ENCODE peak calls at places on chromosomes 16 and 17, in ten cellular contexts. One of them, this sample, is unnamed. For H4K20me1, the result is how much of the 10 kb centered on the place peaks cover.

GRCh38 chr17:48051706-48052486 is 3.7 kb downstream of the NFE2L1 start:
- DNase-seq in neural progenitor cell: peak
- DNase-seq in keratinocyte: no peak
- DNase-seq in IMR-90: peak
- DNase-seq in OCI-LY7: no peak
- DNase-seq in PC-3: no peak
- DNase-seq in HepG2: peak
- DNase-seq in PC-9: peak
- DNase-seq in fibroblast of lung: peak
- DNase-seq in hepatocyte: peak
- DNase-seq in this sample: no peak

GRCh38 chr16:68936729-68937631 is 93.6 kb downstream of the TANGO6 start:
- DNase-seq in neural progenitor cell: no peak
- DNase-seq in keratinocyte: peak
- DNase-seq in IMR-90: peak
- DNase-seq in OCI-LY7: no peak
- DNase-seq in PC-3: no peak
- DNase-seq in HepG2: no peak
- DNase-seq in PC-9: no peak
- DNase-seq in fibroblast of lung: peak
- DNase-seq in hepatocyte: no peak
- DNase-seq in this sample: no peak

GRCh38 chr17:49003557-49004511 is 6.6 kb downstream of the IGF2BP1 start:
- DNase-seq in neural progenitor cell: peak
- DNase-seq in keratinocyte: no peak
- DNase-seq in IMR-90: peak
- DNase-seq in OCI-LY7: no peak
- DNase-seq in PC-3: no peak
- DNase-seq in HepG2: no peak
- DNase-seq in PC-9: no peak
- DNase-seq in fibroblast of lung: peak
- DNase-seq in hepatocyte: peak
- DNase-seq in this sample: no peak

GRCh38 chr17:74646231-74646630 is 22.7 kb upstream of the CD300E start:
- DNase-seq in neural progenitor cell: no peak
- DNase-seq in keratinocyte: no peak
- DNase-seq in IMR-90: no peak
- DNase-seq in OCI-LY7: peak
- DNase-seq in PC-3: peak
- DNase-seq in HepG2: peak
- DNase-seq in PC-9: no peak
- DNase-seq in fibroblast of lung: peak
- DNase-seq in hepatocyte: no peak
- DNase-seq in this sample: peak

GRCh38 chr17:78258323-78259229 is 27.1 kb downstream of the TMEM235 start:
- DNase-seq in neural progenitor cell: peak
- DNase-seq in keratinocyte: no peak
- DNase-seq in IMR-90: peak
- DNase-seq in OCI-LY7: peak
- DNase-seq in PC-3: no peak
- DNase-seq in HepG2: peak
- DNase-seq in PC-9: no peak
- DNase-seq in fibroblast of lung: peak
- DNase-seq in hepatocyte: peak
- DNase-seq in this sample: no peak

GRCh38 chr17:77875051-77875780 is 83.3 kb upstream of the TNRC6C start:
- DNase-seq in neural progenitor cell: no peak
- DNase-seq in keratinocyte: no peak
- DNase-seq in IMR-90: peak
- DNase-seq in OCI-LY7: no peak
- DNase-seq in PC-3: no peak
- DNase-seq in HepG2: no peak
- DNase-seq in PC-9: no peak
- DNase-seq in fibroblast of lung: peak
- DNase-seq in hepatocyte: no peak
- DNase-seq in this sample: no peak

GRCh38 chr16:74448990-74449389 is 27.7 kb upstream of the CLEC18B start:
- DNase-seq in neural progenitor cell: no peak
- DNase-seq in keratinocyte: peak
- DNase-seq in IMR-90: peak
- DNase-seq in OCI-LY7: no peak
- DNase-seq in PC-3: peak
- DNase-seq in HepG2: no peak
- DNase-seq in PC-9: peak
- DNase-seq in fibroblast of lung: peak
- DNase-seq in hepatocyte: peak
- DNase-seq in this sample: no peak

GRCh38 chr17:10803350-10803749 is 549 bp downstream of the TMEM238L start:
- DNase-seq in neural progenitor cell: no peak
- DNase-seq in keratinocyte: no peak
- DNase-seq in IMR-90: no peak
- DNase-seq in OCI-LY7: no peak
- DNase-seq in PC-3: no peak
- DNase-seq in HepG2: no peak
- DNase-seq in PC-9: no peak
- DNase-seq in fibroblast of lung: no peak
- DNase-seq in hepatocyte: no peak
- DNase-seq in this sample: no peak

GRCh38 chr16:88703486-88704309 is 2.5 kb downstream of the RNF166 start:
- DNase-seq in neural progenitor cell: no peak
- DNase-seq in keratinocyte: no peak
- DNase-seq in IMR-90: no peak
- DNase-seq in OCI-LY7: peak
- DNase-seq in PC-3: no peak
- DNase-seq in HepG2: no peak
- DNase-seq in PC-9: no peak
- DNase-seq in fibroblast of lung: peak
- DNase-seq in hepatocyte: no peak
- DNase-seq in this sample: no peak

GRCh38 chr17:41580651-41581365 is 5.9 kb downstream of the KRT14 start:
- DNase-seq in neural progenitor cell: no peak
- DNase-seq in keratinocyte: peak
- DNase-seq in IMR-90: no peak
- DNase-seq in OCI-LY7: no peak
- DNase-seq in PC-3: peak
- DNase-seq in HepG2: no peak
- DNase-seq in PC-9: peak
- DNase-seq in fibroblast of lung: no peak
- DNase-seq in hepatocyte: no peak
- DNase-seq in this sample: no peak

GRCh38 chr16:20676867-20677266 is 20.6 kb downstream of the ACSM1 start:
- DNase-seq in neural progenitor cell: no peak
- DNase-seq in keratinocyte: no peak
- DNase-seq in IMR-90: no peak
- DNase-seq in OCI-LY7: no peak
- DNase-seq in PC-3: no peak
- DNase-seq in HepG2: no peak
- DNase-seq in PC-9: no peak
- DNase-seq in fibroblast of lung: no peak
- DNase-seq in hepatocyte: no peak
- DNase-seq in this sample: peak

GRCh38 chr17:8955021-8955420 is 10.5 kb downstream of the PIK3R5 start:
- DNase-seq in neural progenitor cell: no peak
- DNase-seq in keratinocyte: no peak
- DNase-seq in IMR-90: no peak
- DNase-seq in OCI-LY7: no peak
- DNase-seq in PC-3: no peak
- DNase-seq in HepG2: no peak
- DNase-seq in PC-9: no peak
- DNase-seq in fibroblast of lung: no peak
- DNase-seq in hepatocyte: no peak
- DNase-seq in this sample: no peak

GRCh38 chr16:73298562-73298961 is 250.6 kb upstream of the ZFHX3 start:
- DNase-seq in neural progenitor cell: peak
- DNase-seq in keratinocyte: no peak
- DNase-seq in IMR-90: peak
- DNase-seq in OCI-LY7: no peak
- DNase-seq in PC-3: no peak
- DNase-seq in HepG2: peak
- DNase-seq in PC-9: no peak
- DNase-seq in fibroblast of lung: peak
- DNase-seq in hepatocyte: peak
- DNase-seq in this sample: no peak

GRCh38 chr16:23827245-23827543 is 8.6 kb upstream of the PRKCB start:
- DNase-seq in neural progenitor cell: no peak
- DNase-seq in keratinocyte: no peak
- DNase-seq in IMR-90: no peak
- DNase-seq in OCI-LY7: no peak
- DNase-seq in PC-3: no peak
- DNase-seq in HepG2: no peak
- DNase-seq in PC-9: no peak
- DNase-seq in fibroblast of lung: no peak
- DNase-seq in hepatocyte: no peak
- DNase-seq in this sample: no peak
- H3K27ac ChIP-seq in neural progenitor cell: no peak
- H3K27ac ChIP-seq in keratinocyte: no peak
- H3K27ac ChIP-seq in IMR-90: no peak
- H3K27ac ChIP-seq in OCI-LY7: no peak
- H3K27ac ChIP-seq in PC-3: no peak
- H3K27ac ChIP-seq in HepG2: no peak
- H3K27ac ChIP-seq in PC-9: no peak
- H3K27ac ChIP-seq in fibroblast of lung: no peak
- H3K27ac ChIP-seq in hepatocyte: no peak
- H3K27ac ChIP-seq in this sample: no peak

GRCh38 chr16:48330847-48331204 is 54.4 kb downstream of the SIAH1 start:
- DNase-seq in neural progenitor cell: no peak
- DNase-seq in keratinocyte: no peak
- DNase-seq in IMR-90: no peak
- DNase-seq in OCI-LY7: no peak
- DNase-seq in PC-3: no peak
- DNase-seq in HepG2: no peak
- DNase-seq in PC-9: no peak
- DNase-seq in fibroblast of lung: no peak
- DNase-seq in hepatocyte: no peak
- DNase-seq in this sample: no peak
- H4K20me1 ChIP-seq in neural progenitor cell: under half
- H4K20me1 ChIP-seq in keratinocyte: under half
- H4K20me1 ChIP-seq in IMR-90: under half
- H4K20me1 ChIP-seq in OCI-LY7: under half
- H4K20me1 ChIP-seq in PC-3: under half
- H4K20me1 ChIP-seq in HepG2: under half
- H4K20me1 ChIP-seq in PC-9: under half
- H4K20me1 ChIP-seq in fibroblast of lung: under half
- H4K20me1 ChIP-seq in hepatocyte: under half
- H4K20me1 ChIP-seq in this sample: under half

GRCh38 chr16:84369938-84370627 is 1.7 kb downstream of the ATP2C2 start:
- DNase-seq in neural progenitor cell: no peak
- DNase-seq in keratinocyte: no peak
- DNase-seq in IMR-90: no peak
- DNase-seq in OCI-LY7: no peak
- DNase-seq in PC-3: peak
- DNase-seq in HepG2: no peak
- DNase-seq in PC-9: peak
- DNase-seq in fibroblast of lung: no peak
- DNase-seq in hepatocyte: no peak
- DNase-seq in this sample: no peak

GRCh38 chr16:84367297-84367680 is 1.0 kb upstream of the ATP2C2 start:
- DNase-seq in neural progenitor cell: no peak
- DNase-seq in keratinocyte: no peak
- DNase-seq in IMR-90: no peak
- DNase-seq in OCI-LY7: no peak
- DNase-seq in PC-3: no peak
- DNase-seq in HepG2: no peak
- DNase-seq in PC-9: no peak
- DNase-seq in fibroblast of lung: no peak
- DNase-seq in hepatocyte: no peak
- DNase-seq in this sample: no peak

GRCh38 chr16:84367750-84368320 is 503 bp upstream of the ATP2C2 start:
- DNase-seq in neural progenitor cell: no peak
- DNase-seq in keratinocyte: no peak
- DNase-seq in IMR-90: no peak
- DNase-seq in OCI-LY7: no peak
- DNase-seq in PC-3: no peak
- DNase-seq in HepG2: no peak
- DNase-seq in PC-9: peak
- DNase-seq in fibroblast of lung: no peak
- DNase-seq in hepatocyte: peak
- DNase-seq in this sample: no peak

GRCh38 chr16:84369105-84369504 is 767 bp downstream of the ATP2C2 start:
- DNase-seq in neural progenitor cell: peak
- DNase-seq in keratinocyte: no peak
- DNase-seq in IMR-90: no peak
- DNase-seq in OCI-LY7: no peak
- DNase-seq in PC-3: no peak
- DNase-seq in HepG2: no peak
- DNase-seq in PC-9: no peak
- DNase-seq in fibroblast of lung: no peak
- DNase-seq in hepatocyte: no peak
- DNase-seq in this sample: no peak

DNA sequence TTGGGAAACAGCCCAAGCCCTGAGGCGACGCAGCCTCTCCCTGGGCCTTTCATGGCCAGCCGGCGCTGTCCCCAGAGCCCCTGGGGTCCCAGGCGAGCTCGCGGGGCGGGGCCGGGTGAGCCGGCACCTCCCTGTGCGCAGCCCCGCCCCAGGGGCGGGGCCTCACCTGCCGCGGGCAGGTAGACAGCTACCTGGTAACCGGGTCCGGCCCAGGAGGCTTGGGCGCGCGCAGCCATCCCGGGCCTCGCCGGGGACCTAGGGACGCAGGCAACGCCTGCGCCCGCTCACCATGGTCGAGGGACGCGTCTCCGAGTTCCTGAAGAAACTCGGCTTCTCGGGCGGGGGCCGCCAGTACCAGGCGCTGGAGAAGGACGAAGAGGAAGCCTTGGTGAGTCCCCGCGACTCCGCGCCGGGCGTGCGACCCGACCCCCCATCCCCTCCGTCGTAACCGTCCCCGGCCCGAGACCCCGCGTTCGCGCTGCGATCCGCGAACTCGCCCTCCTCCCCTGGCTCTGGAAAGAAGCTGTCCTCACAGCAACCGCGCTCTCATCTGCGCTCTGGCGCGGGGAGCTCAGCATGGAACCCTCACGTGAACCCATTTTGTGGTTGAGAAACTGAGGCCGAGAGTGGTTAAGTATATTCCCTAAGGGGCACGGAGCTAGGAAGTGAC is at the start of gene ATP2C2:
- DNase-seq in neural progenitor cell: peak
- DNase-seq in keratinocyte: no peak
- DNase-seq in IMR-90: no peak
- DNase-seq in OCI-LY7: no peak
- DNase-seq in PC-3: peak
- DNase-seq in HepG2: no peak
- DNase-seq in PC-9: peak
- DNase-seq in fibroblast of lung: no peak
- DNase-seq in hepatocyte: peak
- DNase-seq in this sample: no peak
- H3K27ac ChIP-seq in neural progenitor cell: no peak
- H3K27ac ChIP-seq in keratinocyte: no peak
- H3K27ac ChIP-seq in IMR-90: no peak
- H3K27ac ChIP-seq in OCI-LY7: no peak
- H3K27ac ChIP-seq in PC-3: peak
- H3K27ac ChIP-seq in HepG2: no peak
- H3K27ac ChIP-seq in PC-9: no peak
- H3K27ac ChIP-seq in fibroblast of lung: no peak
- H3K27ac ChIP-seq in hepatocyte: peak
- H3K27ac ChIP-seq in this sample: no peak

DNA sequence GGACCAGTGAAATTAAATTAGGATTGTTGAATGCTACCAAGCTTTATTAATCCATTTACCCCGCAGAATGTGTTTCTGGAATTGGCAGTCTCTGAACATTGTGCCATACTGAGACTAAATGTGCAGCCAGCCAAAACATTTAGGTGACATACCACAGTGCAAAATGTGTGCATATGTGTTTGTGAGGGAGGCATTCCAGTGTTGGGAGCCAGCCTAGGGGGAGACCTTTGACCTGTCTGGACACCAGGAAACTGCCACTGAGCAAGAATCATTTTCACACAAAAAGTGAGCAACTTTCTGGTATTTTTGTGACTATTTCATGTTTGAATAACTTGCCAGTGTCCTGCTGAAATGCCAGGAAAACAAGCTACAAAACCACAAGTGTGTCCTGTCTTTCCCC is 64.7 kb upstream of the SLC12A3 start:
- DNase-seq in neural progenitor cell: no peak
- DNase-seq in keratinocyte: no peak
- DNase-seq in IMR-90: no peak
- DNase-seq in OCI-LY7: no peak
- DNase-seq in PC-3: no peak
- DNase-seq in HepG2: peak
- DNase-seq in PC-9: no peak
- DNase-seq in fibroblast of lung: peak
- DNase-seq in hepatocyte: no peak
- DNase-seq in this sample: no peak
- H4K20me1 ChIP-seq in neural progenitor cell: under half
- H4K20me1 ChIP-seq in keratinocyte: under half
- H4K20me1 ChIP-seq in IMR-90: under half
- H4K20me1 ChIP-seq in OCI-LY7: under half
- H4K20me1 ChIP-seq in PC-3: under half
- H4K20me1 ChIP-seq in HepG2: under half
- H4K20me1 ChIP-seq in PC-9: under half
- H4K20me1 ChIP-seq in fibroblast of lung: under half
- H4K20me1 ChIP-seq in hepatocyte: under half
- H4K20me1 ChIP-seq in this sample: under half

This sample was measured in Karpas-422.